ENCODE peak calls at places on chromosome 2, in five cellular contexts. D is ovary, H is OCI-LY7, M is PC-9, K is cardiac muscle cell. G is an unnamed sample.

GRCh38 chr2:64291181-64291580 is 147.0 kb upstream of the PELI1 start:
- DNase-seq in K (no peak), M (peak; percentile 87), H (no peak), D (no peak), G (no peak)

GRCh38 chr2:152468832-152469692 is 134.1 kb downstream of the FMNL2 start:
- DNase-seq in D (no peak), M (peak; percentile 44), H (no peak), K (no peak), G (peak; percentile 14)

GRCh38 chr2:172198908-172199307 is 96.2 kb upstream of the DLX2 start:
- DNase-seq in K (no peak), M (no peak), H (no peak), D (no peak), G (no peak)

GRCh38 chr2:43184339-43184895 is 42.0 kb downstream of the ZFP36L2 start:
- DNase-seq in H (no peak), D (no peak), K (no peak), M (peak; percentile 98), G (no peak)

GRCh38 chr2:222993920-222994650 is 57.9 kb upstream of the KCNE4 start:
- DNase-seq in D (peak; percentile 82), M (no peak), K (peak; percentile 24), H (no peak), G (no peak)

GRCh38 chr2:88416016-88416663 is 36.4 kb downstream of the FOXI3 start:
- DNase-seq in D (no peak), H (no peak), M (no peak), K (no peak), G (no peak)

GRCh38 chr2:12008425-12009061 is 262.1 kb downstream of the LPIN1 start:
- DNase-seq in H (no peak), K (no peak), D (no peak), M (peak; percentile 90), G (no peak)

GRCh38 chr2:222423632-222424280 is 587 bp upstream of the SGPP2 start:
- DNase-seq in K (no peak), D (peak; percentile 29), H (no peak), M (peak; percentile 80), G (peak; percentile 45)

GRCh38 chr2:43302311-43303051 is 76.1 kb upstream of the ZFP36L2 start:
- DNase-seq in H (no peak), K (no peak), M (no peak), D (no peak), G (no peak)

GRCh38 chr2:212177724-212178123 is 360.9 kb downstream of the ERBB4 start:
- DNase-seq in M (no peak), H (no peak), D (no peak), K (peak; percentile 8), G (no peak)

GRCh38 chr2:118012778-118013177 is 1.1 kb downstream of the CCDC93 start:
- DNase-seq in H (no peak), D (no peak), K (no peak), M (no peak), G (no peak)
- H3K27ac ChIP-seq in H (no peak overlapping the region), D (no peak overlapping the region), K (no peak overlapping the region), M (no peak overlapping the region), G (no peak overlapping the region)

DNA sequence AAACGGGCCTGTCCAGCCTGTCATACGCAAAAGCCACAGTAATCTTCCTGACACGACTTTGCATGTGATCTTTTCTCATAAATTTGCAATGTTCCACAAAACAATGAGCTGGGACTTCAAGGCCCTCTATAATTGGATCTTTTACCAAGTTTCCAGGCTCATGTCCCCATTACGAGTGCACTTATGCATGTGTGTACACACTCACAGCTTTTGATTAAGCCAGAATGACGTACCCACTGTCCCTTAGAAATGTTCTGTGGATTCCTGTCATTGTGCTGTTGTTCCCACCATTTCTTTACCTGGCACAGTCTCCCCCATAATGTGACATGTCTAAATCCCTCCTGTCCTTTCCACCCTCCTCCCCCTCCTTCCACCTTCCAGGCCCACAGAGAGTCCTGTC is 19.7 kb upstream of the TMEM247 start:
- DNase-seq in K (no peak), M (no peak), H (no peak), D (no peak), G (no peak)
- H3K27ac ChIP-seq in K (no peak overlapping the region), M (no peak overlapping the region), H (no peak overlapping the region), D (no peak overlapping the region), G (no peak overlapping the region)

DNA sequence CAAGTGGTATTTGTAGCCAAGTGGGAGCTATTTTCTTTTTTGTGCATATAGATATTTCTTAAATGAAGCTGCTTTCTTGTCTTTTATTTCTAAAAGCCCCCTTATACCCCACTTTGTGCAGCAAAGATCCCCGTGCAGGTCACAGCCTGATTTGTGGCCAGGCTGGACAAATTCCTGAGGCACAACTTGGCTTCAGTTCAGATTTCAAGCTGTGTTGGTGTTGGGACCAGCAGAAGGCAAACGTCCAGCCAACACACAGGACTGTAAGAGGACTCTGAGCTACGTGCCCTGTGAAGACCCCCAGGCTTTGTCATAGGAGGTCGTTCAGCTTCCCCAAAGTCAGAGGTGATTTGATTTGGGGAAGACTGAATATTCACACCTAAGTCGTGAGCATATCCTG is 21.9 kb downstream of the FOSL2 start:
- DNase-seq in K (no peak), H (no peak), M (no peak), D (no peak), G (no peak)
- H3K27ac ChIP-seq in K (no peak overlapping the region), H (no peak overlapping the region), M (no peak overlapping the region), D (no peak overlapping the region), G (no peak overlapping the region)

GRCh38 chr2:38187416-38188127 is 111.6 kb upstream of the CYP1B1 start:
- DNase-seq in H (no peak), K (no peak), D (peak; percentile 88), M (no peak), G (no peak)

GRCh38 chr2:38181802-38182517 is 106.0 kb upstream of the CYP1B1 start:
- DNase-seq in H (no peak), K (no peak), D (no peak), M (peak; percentile 10), G (no peak)

GRCh38 chr2:38180754-38181153 is 104.8 kb upstream of the CYP1B1 start:
- DNase-seq in H (no peak), D (no peak), M (peak; percentile 23), K (no peak), G (no peak)

GRCh38 chr2:38182518-38183013 is 106.6 kb upstream of the CYP1B1 start:
- DNase-seq in M (peak; percentile 25), H (no peak), K (no peak), D (no peak), G (no peak)

GRCh38 chr2:38184964-38185603 is 109.1 kb upstream of the CYP1B1 start:
- DNase-seq in D (no peak), K (no peak), H (peak; percentile 4), M (no peak), G (peak; percentile 8)
- H3K27ac ChIP-seq in D (peak overlapping the region; percentile 5), K (no peak overlapping the region), H (no peak overlapping the region), M (no peak overlapping the region), G (no peak overlapping the region)

GRCh38 chr2:105734762-105735538 is 9.8 kb upstream of the NCK2 start:
- DNase-seq in D (no peak), M (peak; percentile 53), H (no peak), K (no peak), G (peak; percentile 71)
- H3K27ac ChIP-seq in D (no peak overlapping the region), M (no peak overlapping the region), H (peak overlapping the region; percentile 8), K (no peak overlapping the region), G (peak overlapping the region; percentile 59)

DNA sequence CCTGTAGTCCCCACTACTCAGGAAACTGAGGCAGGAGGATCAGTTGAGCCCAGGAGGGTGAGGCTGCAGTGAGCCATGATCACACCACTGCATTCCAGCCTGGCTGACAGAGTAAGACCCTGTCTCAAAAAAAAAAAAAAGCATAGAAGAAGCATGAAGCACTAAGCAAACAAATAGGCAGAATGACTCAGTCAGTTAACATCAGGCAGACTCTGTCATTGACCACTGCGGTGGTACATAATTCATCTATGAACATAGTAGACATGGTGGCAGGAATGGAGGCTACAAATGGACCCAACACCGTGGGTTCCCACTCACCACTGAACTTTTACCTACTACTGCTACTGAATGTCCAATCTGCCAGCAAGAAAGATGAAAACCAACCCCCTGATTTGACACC is 7.6 kb upstream of the ASXL2 start:
- DNase-seq in D (no peak), H (no peak), M (peak; percentile 91), K (no peak), G (no peak)
- H3K27ac ChIP-seq in D (no peak overlapping the region), H (no peak overlapping the region), M (no peak overlapping the region), K (no peak overlapping the region), G (no peak overlapping the region)

DNA sequence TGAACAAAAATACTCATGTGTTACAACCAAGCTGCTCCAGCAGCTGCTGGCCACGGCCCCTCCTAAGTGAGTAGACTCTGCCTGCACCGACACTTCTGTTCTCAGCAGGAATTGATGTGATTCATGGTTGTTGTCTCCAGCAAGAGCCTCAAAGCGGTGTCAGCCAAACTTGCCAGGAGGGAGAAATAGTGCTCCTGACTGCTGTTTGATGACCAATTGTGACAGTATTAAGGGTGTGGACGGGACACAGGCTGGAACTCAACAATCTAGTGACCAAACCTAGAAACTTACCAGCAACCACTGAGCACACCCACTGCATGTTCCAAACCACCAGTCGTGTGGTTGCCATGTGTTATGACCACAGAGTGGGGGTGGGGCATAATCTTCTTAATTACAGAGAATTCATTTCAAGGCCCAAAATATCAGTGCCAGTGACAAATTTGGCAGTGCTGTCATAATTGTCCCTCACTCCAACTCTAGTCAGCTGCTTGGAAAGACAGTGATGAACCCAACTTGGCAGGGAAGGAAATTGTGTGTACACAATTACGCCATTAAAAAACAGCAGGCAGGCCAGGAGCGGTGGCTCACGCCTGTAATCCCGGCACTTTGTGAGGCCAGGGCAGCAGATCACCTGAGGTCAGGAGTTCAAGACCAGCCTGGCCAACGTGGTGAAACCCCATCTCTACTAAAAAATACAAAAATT is 30.4 kb downstream of the FBLN7 start:
- DNase-seq in H (no peak), D (no peak), M (no peak), K (no peak), G (no peak)
- H3K27ac ChIP-seq in H (no peak overlapping the region), D (no peak overlapping the region), M (no peak overlapping the region), K (no peak overlapping the region), G (no peak overlapping the region)

GRCh38 chr2:151239624-151240023 is 22.0 kb downstream of the RBM43 start:
- DNase-seq in K (no peak), D (no peak), H (no peak), M (no peak), G (no peak)

GRCh38 chr2:151243468-151243867 is 18.2 kb downstream of the RBM43 start:
- DNase-seq in M (no peak), D (no peak), H (no peak), K (no peak), G (no peak)

GRCh38 chr2:151237422-151238012 is 24.1 kb downstream of the RBM43 start:
- DNase-seq in K (no peak), D (no peak), H (no peak), M (peak; percentile 45), G (no peak)

GRCh38 chr2:151238527-151239487 is 22.9 kb downstream of the RBM43 start:
- DNase-seq in K (peak; percentile 73), H (peak; percentile 56), D (peak; percentile 45), M (peak; percentile 59), G (peak; percentile 51)

DNA sequence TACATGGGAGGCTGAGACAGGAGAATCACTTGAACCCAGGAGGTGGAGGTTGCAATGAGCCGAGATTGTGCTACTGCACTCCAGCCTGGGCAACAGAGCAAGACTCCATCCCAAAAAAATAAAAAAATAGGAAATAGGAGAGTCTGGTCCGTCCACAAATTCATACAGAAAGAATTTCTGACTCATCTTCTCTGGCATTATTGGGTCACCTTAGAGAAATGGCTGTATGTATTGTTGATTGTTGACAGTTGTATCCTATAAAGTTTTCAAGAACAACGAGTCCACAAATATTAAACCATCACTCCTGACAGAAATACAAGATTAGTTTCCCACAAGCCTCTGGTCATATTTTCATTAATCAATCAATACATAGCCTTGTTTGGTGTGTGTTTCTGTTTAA is 20.4 kb downstream of the RBM43 start:
- DNase-seq in H (no peak), K (no peak), M (no peak), D (no peak), G (no peak)
- H3K27ac ChIP-seq in H (no peak overlapping the region), K (no peak overlapping the region), M (no peak overlapping the region), D (no peak overlapping the region), G (no peak overlapping the region)